ENCODE peak calls at places on chromosomes 6 and 20, in seven cellular contexts. C is non-pigmented ciliary epithelial cell; E is stimulated activated CD8-positive, alpha-beta memory T cell treated with anti-CD3 and anti-CD28 coated beads, Interleukin-15, amount 100 ng/mL, for 24 hours; A is AG04450; T is activated gamma-delta T cell treated with Interleukin-2 at 50 U/mL for 16 hours; Z is EL; G is Karpas-422. B is an unnamed sample.

GRCh38 chr6:170067923-170068360 is 222.9 kb downstream of the DLL1 start:
- DNase-seq in C (no peak), A (no peak), E (no peak), G (no peak), T (no peak), Z (no peak), B (no peak)

GRCh38 chr20:51183443-51183842 is 160.5 kb upstream of the KCNG1 start:
- DNase-seq in Z (peak; percentile 28), T (no peak), A (no peak), C (no peak), E (no peak), G (no peak), B (no peak)

GRCh38 chr20:38730167-38730988 is 6.1 kb downstream of the SLC32A1 start:
- DNase-seq in A (no peak), C (no peak), T (no peak), Z (no peak), E (no peak), G (no peak), B (no peak)

GRCh38 chr20:51800132-51800721 is 2.1 kb downstream of the SALL4 start:
- DNase-seq in C (no peak), G (peak; percentile 80), E (peak; percentile 50), T (peak; percentile 62), Z (peak; percentile 40), A (no peak), B (peak; percentile 14)

GRCh38 chr6:18263561-18264337 is 581 bp downstream of the DEK start:
- DNase-seq in E (no peak), C (no peak), G (peak; percentile 75), T (no peak), A (no peak), Z (peak; percentile 68), B (peak; percentile 72)

GRCh38 chr6:148426317-148426977 is 83.8 kb downstream of the SASH1 start:
- DNase-seq in G (no peak), C (no peak), T (no peak), A (no peak), E (no peak), Z (no peak), B (no peak)

GRCh38 chr20:61551401-61551800 is 299.3 kb downstream of the CDH4 start:
- DNase-seq in E (no peak), A (no peak), G (no peak), T (no peak), Z (no peak), C (no peak), B (no peak)

GRCh38 chr20:16587066-16587465 is 13.8 kb upstream of the KIF16B start:
- DNase-seq in G (no peak), A (no peak), Z (no peak), C (no peak), T (no peak), E (no peak), B (no peak)

GRCh38 chr20:62143976-62144825 is 632 bp downstream of the SS18L1 start:
- DNase-seq in Z (peak; percentile 71), G (peak; percentile 75), E (no peak), C (no peak), A (no peak), T (peak; percentile 28), B (no peak)

GRCh38 chr6:158232445-158233213 is 64.5 kb downstream of the GTF2H5 start:
- DNase-seq in C (no peak), G (peak; percentile 81), A (no peak), T (peak; percentile 47), Z (peak; percentile 68), E (peak; percentile 16), B (peak; percentile 25)

GRCh38 chr20:32159766-32160221 is 47.7 kb downstream of the PLAGL2 start:
- DNase-seq in G (no peak), T (no peak), E (no peak), Z (no peak), C (no peak), A (no peak), B (no peak)

GRCh38 chr6:340181-340955 is 48.1 kb downstream of the DUSP22 start:
- DNase-seq in E (no peak), A (no peak), T (no peak), C (no peak), G (no peak), Z (no peak), B (no peak)

B was measured in NCI-H2227 treated with DMSO at 0.1 percent for 48 hours.